ENCODE peak calls at places on chromosome 16, in six cellular contexts. Z is H1, W is HepG2, K is K562, B is GM12878, E is GM12891. L is an unnamed sample.
A peak's percentile ranks its signal among the peaks of the same experiment; 100 is the strongest.

GRCh38 chr16:85514601-85515318 is 98.4 kb upstream of the GSE1 start:
- DNase-seq in Z (no peak), W (peak; percentile 99), K (no peak), B (no peak), E (no peak), L (no peak)

GRCh38 chr16:72467157-72467759 is 295.3 kb upstream of the PMFBP1 start:
- DNase-seq in Z (no peak), W (peak; percentile 69), K (peak; percentile 7), B (no peak), E (no peak), L (no peak)

GRCh38 chr16:25066747-25067631 is 44.6 kb upstream of the LCMT1 start:
- DNase-seq in Z (peak; percentile 38), W (peak; percentile 44), K (peak; percentile 98), B (no peak), E (peak; percentile 92), L (peak; percentile 91)

GRCh38 chr16:29306953-29307597 is 99.4 kb downstream of the NPIPB11 start:
- DNase-seq in Z (no peak), W (no peak), K (no peak), B (no peak), E (no peak), L (no peak)

GRCh38 chr16:57508084-57508425 is 21.8 kb upstream of the DOK4 start:
- DNase-seq in Z (no peak), W (no peak), K (no peak), B (no peak), E (no peak), L (no peak)

GRCh38 chr16:86869288-86870022 is 291.1 kb downstream of the FOXL1 start:
- DNase-seq in Z (no peak), W (no peak), K (peak; percentile 65), B (no peak), E (no peak), L (no peak)

GRCh38 chr16:55418586-55418985 is 60.4 kb upstream of the MMP2 start:
- DNase-seq in Z (no peak), W (no peak), K (no peak), B (no peak), E (no peak), L (no peak)

GRCh38 chr16:9169094-9169493 is 77.7 kb downstream of the HAPSTR1 start:
- DNase-seq in Z (no peak), W (no peak), K (no peak), B (no peak), E (no peak), L (no peak)

GRCh38 chr16:75064403-75065148 is 52.0 kb downstream of the LDHD start:
- DNase-seq in Z (no peak), W (peak; percentile 83), K (no peak), B (no peak), E (no peak), L (no peak)

GRCh38 chr16:22685162-22685830 is 128.7 kb upstream of the HS3ST2 start:
- DNase-seq in Z (no peak), W (no peak), K (no peak), B (no peak), E (no peak), L (no peak)
- TF ChIP-seq TAF1 in Z (peak; percentile 11), W (no peak), K (no peak), B (no peak), E (no peak), L (no peak)

GRCh38 chr16:67029249-67030096 is 524 bp downstream of the CBFB start:
- DNase-seq in Z (no peak), W (no peak), K (peak; percentile 66), B (no peak), E (peak; percentile 48), L (peak; percentile 58)
- TF ChIP-seq POLR2A in Z (peak; percentile 42), W (no peak), K (peak; percentile 47), B (peak; percentile 70), E (no peak), L (peak; percentile 26)

GRCh38 chr16:76583466-76583865 is 306.3 kb downstream of the CNTNAP4 start:
- DNase-seq in Z (no peak), W (no peak), K (no peak), B (no peak), E (no peak), L (no peak)
- TF ChIP-seq TAF1 in Z (no peak), W (no peak), K (no peak), B (no peak), E (no peak), L (no peak)

GRCh38 chr16:14357328-14357727 is 272.7 kb downstream of the PARN start:
- DNase-seq in Z (no peak), W (no peak), K (no peak), B (no peak), E (no peak), L (no peak)
- TF ChIP-seq POLR2A in Z (no peak), W (no peak), K (no peak), B (no peak), E (no peak), L (no peak)

GRCh38 chr16:67509016-67509415 is 19.6 kb upstream of the RIPOR1 start:
- DNase-seq in Z (no peak), W (no peak), K (no peak), B (no peak), E (no peak), L (no peak)
- TF ChIP-seq TAF1 in Z (no peak), W (no peak), K (no peak), B (no peak), E (no peak), L (no peak)

DNA sequence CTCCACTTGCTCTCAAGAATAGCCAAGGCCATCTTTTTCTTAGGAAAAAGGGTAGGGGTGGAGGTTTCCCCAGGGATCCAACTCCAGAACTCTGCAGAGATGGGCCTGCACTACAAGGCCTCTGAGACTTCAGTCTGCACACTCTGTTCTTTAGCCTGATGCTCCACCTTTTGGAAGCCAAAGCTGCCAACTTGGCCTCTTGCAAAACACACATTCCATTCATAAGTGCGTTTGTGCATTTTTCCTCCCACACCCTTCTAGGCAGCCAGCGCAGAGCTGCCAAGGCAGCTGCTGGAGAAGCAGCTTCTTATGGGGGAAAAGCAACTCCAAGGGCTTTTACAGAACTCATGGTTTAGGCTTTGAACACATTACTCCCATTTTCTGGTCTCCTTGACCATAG is 45.3 kb downstream of the REXO5 start:
- DNase-seq in Z (no peak), W (peak; percentile 72), K (no peak), B (no peak), E (no peak), L (no peak)
- TF ChIP-seq POLR2A in Z (no peak), W (no peak), K (no peak), B (no peak), E (no peak), L (no peak)

GRCh38 chr16:17356243-17356933 is 114.4 kb downstream of the XYLT1 start:
- DNase-seq in Z (no peak), W (no peak), K (no peak), B (no peak), E (no peak), L (no peak)
- TF ChIP-seq TAF1 in Z (no peak), W (no peak), K (no peak), B (no peak), E (no peak), L (no peak)